ENCODE peak calls at places on chromosomes 6 and 20, in four cellular contexts. U is AG09309, X is uterus, I is H1. D is an unnamed sample.

GRCh38 chr6:124110514-124110913 is 306.8 kb downstream of the NKAIN2 start:
- DNase-seq in U (no peak), X (no peak), I (no peak), D (no peak)

GRCh38 chr20:33372993-33373441 is 28.3 kb downstream of the CDK5RAP1 start:
- DNase-seq in U (no peak), X (no peak), I (no peak), D (peak)

GRCh38 chr20:5402903-5403531 is 86.3 kb upstream of the PROKR2 start:
- DNase-seq in U (no peak), X (no peak), I (no peak), D (no peak)

GRCh38 chr20:53865905-53866786 is 204.2 kb downstream of the BCAS1 start:
- DNase-seq in U (no peak), X (peak), I (no peak), D (peak)

GRCh38 chr20:47221036-47221625 is 135.4 kb downstream of the ZMYND8 start:
- DNase-seq in U (no peak), X (no peak), I (no peak), D (no peak)

GRCh38 chr6:87982134-87982533 is 65.5 kb upstream of the SPACA1 start:
- DNase-seq in U (no peak), X (no peak), I (no peak), D (no peak)

GRCh38 chr20:34560141-34560523 is 1.6 kb downstream of the MAP1LC3A start:
- DNase-seq in U (no peak), X (no peak), I (no peak), D (no peak)

GRCh38 chr6:89433637-89434499 is 916 bp downstream of the ANKRD6 start:
- DNase-seq in U (no peak), X (peak), I (no peak), D (no peak)

GRCh38 chr6:35317483-35318199 is 20.0 kb downstream of the DEF6 start:
- DNase-seq in U (no peak), X (no peak), I (no peak), D (no peak)
- H3K4me3 ChIP-seq in U (peak), X (peak), I (peak), D (peak)

DNA sequence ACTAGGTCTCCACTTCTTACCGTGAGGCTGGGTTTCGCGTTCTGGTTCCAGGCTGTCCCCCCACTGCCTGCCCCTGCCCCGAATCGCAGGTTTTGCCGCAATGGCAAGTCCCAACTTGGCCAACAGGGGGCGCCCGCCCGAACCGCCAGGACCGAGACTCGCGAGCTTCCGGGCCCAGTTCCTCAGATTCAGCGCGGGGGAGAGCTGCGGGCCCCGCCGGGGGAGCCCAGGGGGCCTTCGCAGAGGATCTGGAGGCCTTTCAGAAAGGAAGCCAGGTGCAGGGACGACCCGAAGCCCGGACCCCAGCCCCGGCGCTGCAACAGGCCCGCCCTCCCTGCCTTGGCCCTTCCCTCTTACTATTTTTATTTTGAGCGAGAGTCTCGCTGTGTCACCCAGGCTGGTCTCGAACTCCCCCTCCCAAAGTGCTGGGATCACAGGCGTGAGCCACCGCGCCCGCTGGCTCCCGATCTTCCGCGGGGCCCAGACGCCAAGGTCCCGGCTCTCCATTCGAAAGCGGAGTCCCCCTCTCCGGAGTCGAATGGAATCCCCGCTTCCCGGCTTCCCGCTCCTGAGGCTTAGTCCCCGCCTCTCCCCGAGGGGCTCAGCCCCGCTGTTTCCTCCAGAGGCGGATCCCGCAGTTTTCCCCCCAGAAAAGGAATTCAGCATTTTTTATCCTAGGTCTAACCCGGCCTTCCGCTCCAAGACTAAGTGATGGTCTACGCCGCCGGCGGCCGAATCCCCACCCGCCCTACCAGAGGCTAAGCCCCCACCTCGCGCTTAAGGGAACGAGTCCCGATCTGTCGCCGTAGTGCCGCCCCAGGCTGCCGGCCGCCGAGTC is 11.7 kb upstream of the TMC2 start:
- DNase-seq in U (no peak), X (peak), I (peak), D (peak)
- H3K4me3 ChIP-seq in U (peak), X (peak), I (peak), D (peak)

DNA sequence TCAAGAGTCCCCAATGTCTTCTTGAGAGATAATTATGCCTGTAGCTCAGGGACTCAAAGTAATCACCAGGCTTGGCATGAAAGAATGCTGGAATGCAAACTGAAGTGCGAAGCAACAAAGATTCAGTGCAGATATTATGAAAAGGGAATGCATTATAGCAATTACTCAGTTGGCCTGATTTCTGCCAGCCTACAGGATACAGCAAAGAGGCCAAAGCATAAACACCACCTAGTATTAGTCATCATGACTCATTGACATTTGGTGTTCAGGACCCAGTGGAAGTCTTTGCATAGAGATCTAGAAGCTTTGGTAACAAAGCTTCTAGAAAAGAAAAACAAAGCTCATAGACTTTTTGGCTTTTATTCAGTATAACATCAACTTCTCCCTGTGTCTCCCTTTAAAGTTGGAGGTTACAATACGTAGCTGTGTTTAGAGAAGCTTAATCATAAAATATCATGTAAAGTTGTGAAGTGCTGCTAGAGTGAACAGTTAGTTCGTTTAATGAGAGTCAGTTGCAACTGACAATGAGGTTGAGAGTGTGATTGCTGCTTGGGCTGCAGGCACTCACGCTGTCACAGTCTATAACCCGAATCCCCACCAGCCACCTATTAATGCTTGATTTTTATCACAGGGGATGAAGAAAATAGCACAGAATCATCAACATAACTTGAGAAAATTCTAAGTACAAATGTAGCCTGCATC is 932.7 kb downstream of the TFAP2A start:
- DNase-seq in U (peak), X (no peak), I (no peak), D (peak)
- H3K4me3 ChIP-seq in U (no peak), X (no peak), I (no peak), D (no peak)

GRCh38 chr20:44572551-44573500 is 9.6 kb upstream of the PKIG start:
- DNase-seq in U (peak), X (peak), I (no peak), D (peak)
- H3K4me3 ChIP-seq in U (no peak), X (no peak), I (no peak), D (peak)

DNA sequence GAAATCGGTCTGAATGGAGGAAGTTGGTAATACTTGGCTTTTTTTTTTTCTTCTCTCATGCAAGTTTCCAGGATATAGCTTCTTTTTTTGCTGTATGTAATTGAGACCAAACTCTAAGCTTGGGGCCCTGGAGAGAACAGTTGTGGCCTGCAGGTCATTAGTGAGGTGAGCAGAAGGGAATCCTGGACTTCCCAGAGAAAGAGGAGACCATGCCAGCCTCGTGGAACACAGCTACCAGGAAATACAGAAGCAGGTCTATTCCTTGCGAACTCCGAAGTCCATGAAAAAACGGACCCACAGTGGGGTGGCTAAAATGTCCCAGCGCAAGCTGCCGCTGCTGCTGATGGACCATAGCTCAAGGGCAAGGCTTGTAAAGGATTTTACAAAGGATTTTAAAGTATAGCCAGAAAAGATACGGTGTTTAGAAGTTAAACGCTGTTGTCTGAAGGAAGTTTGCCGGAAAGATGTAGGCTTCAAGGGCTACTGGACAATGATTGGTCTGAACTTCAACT is 374.7 kb downstream of the UTRN start:
- DNase-seq in U (no peak), X (no peak), I (no peak), D (no peak)
- H3K4me3 ChIP-seq in U (no peak), X (no peak), I (peak), D (no peak)

DNA sequence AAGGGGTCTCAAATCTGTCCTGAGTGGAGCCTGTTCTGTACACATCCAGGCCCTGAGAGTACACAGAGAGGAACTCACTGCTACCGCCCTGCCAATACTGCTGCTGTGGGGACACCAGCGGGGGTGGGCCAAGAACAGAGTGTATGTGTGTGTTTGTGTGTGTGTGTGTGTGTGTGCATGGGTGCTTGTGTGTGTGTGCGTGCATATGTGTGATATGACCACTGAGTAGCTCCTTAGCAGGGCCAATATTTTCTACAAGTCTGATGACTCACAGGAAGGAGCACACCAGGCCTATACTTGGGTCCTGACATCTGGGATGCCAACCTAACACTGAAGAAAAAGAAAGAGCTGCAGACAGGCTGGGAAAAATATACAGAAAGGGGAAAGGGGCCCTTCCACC is 1.4 kb downstream of the RAET1E start:
- DNase-seq in U (no peak), X (no peak), I (no peak), D (no peak)
- H3K4me3 ChIP-seq in U (peak), X (no peak), I (no peak), D (no peak)

D was measured in AG04450.